ENCODE peak calls at places on chromosome 7, in seven cellular contexts. Q is Peyer's patch, M is adrenal gland, Z is IMR-90, K is ovary, T is stomach, I is right lobe of liver. N is an unnamed sample.

GRCh38 chr7:2520131-2520807 is 695 bp downstream of the LFNG start:
- DNase-seq in T (no peak), Q (peak; percentile 80), I (no peak), Z (no peak), M (no peak), K (no peak), N (no peak)

GRCh38 chr7:104894998-104895850 is 118.8 kb upstream of the KMT2E start:
- DNase-seq in Q (no peak), M (no peak), I (no peak), K (no peak), Z (no peak), T (no peak), N (no peak)

GRCh38 chr7:128713794-128714193 is 25.4 kb upstream of the CALU start:
- DNase-seq in I (no peak), K (no peak), Z (peak; percentile 11), M (no peak), Q (no peak), T (no peak), N (no peak)

GRCh38 chr7:11290859-11291258 is 317.2 kb downstream of the PHF14 start:
- DNase-seq in I (no peak), M (no peak), K (no peak), Q (no peak), T (no peak), Z (no peak), N (no peak)

GRCh38 chr7:65251851-65252620 is 121.6 kb upstream of the ZNF92 start:
- DNase-seq in I (peak; percentile 47), M (peak; percentile 48), Q (no peak), K (peak; percentile 46), T (peak; percentile 56), Z (peak; percentile 19), N (peak; percentile 14)

GRCh38 chr7:139358541-139359365 is 941 bp upstream of the LUC7L2 start:
- DNase-seq in M (no peak), T (no peak), I (peak; percentile 24), K (no peak), Q (peak; percentile 87), Z (peak; percentile 33), N (peak; percentile 64)

GRCh38 chr7:135204271-135204872 is 7.0 kb downstream of the WDR91 start:
- DNase-seq in K (peak; percentile 56), I (no peak), Q (no peak), Z (peak; percentile 93), T (no peak), M (no peak), N (no peak)

GRCh38 chr7:11182736-11183135 is 209.1 kb downstream of the PHF14 start:
- DNase-seq in Z (peak; percentile 36), K (no peak), I (no peak), T (no peak), M (no peak), Q (no peak), N (no peak)

GRCh38 chr7:127383123-127383835 is 9.2 kb downstream of the ZNF800 start:
- DNase-seq in Q (no peak), T (no peak), M (no peak), K (no peak), I (no peak), Z (peak; percentile 32), N (no peak)

GRCh38 chr7:20238754-20239324 is 21.7 kb upstream of the MACC1 start:
- DNase-seq in Q (peak; percentile 66), I (peak; percentile 35), Z (no peak), T (peak; percentile 43), M (no peak), K (no peak), N (no peak)

GRCh38 chr7:136533732-136534131 is 334.7 kb upstream of the CHRM2 start:
- DNase-seq in Z (no peak), Q (no peak), K (no peak), I (no peak), T (no peak), M (no peak), N (no peak)

GRCh38 chr7:191105-192034 is 1.0 kb upstream of the FAM20C start:
- DNase-seq in K (peak; percentile 51), T (no peak), M (peak; percentile 48), Z (peak; percentile 92), I (no peak), Q (no peak), N (peak; percentile 26)

GRCh38 chr7:41187322-41187721 is 515.6 kb downstream of the INHBA start:
- DNase-seq in M (no peak), K (no peak), Z (no peak), Q (no peak), I (no peak), T (no peak), N (no peak)

GRCh38 chr7:40544932-40545331 is 410.1 kb downstream of the SUGCT start:
- DNase-seq in I (no peak), M (no peak), Z (peak; percentile 56), K (no peak), Q (no peak), T (no peak), N (no peak)

GRCh38 chr7:115032986-115033385 is 111.1 kb downstream of the MDFIC start:
- DNase-seq in K (no peak), Z (no peak), M (no peak), Q (no peak), I (no peak), T (no peak), N (no peak)

GRCh38 chr7:100019908-100020307 is 4.5 kb downstream of the ZKSCAN1 start:
- DNase-seq in K (no peak), T (no peak), I (no peak), Z (no peak), Q (no peak), M (no peak), N (no peak)

GRCh38 chr7:100873599-100874299 is 1.2 kb upstream of the SRRT start:
- DNase-seq in I (no peak), Q (no peak), T (no peak), K (no peak), M (no peak), Z (no peak), N (no peak)

GRCh38 chr7:128672927-128673517 is 930 bp downstream of the GARIN1A start:
- DNase-seq in K (no peak), T (no peak), I (no peak), Q (no peak), M (peak; percentile 26), Z (peak; percentile 24), N (no peak)

GRCh38 chr7:36707922-36708321 is 16.4 kb downstream of the AOAH start:
- DNase-seq in I (no peak), K (no peak), Z (no peak), Q (no peak), T (no peak), M (no peak), N (no peak)

GRCh38 chr7:11727864-11728263 is 104.1 kb downstream of the THSD7A start:
- DNase-seq in Z (no peak), Q (no peak), M (no peak), T (no peak), I (no peak), K (no peak), N (no peak)

GRCh38 chr7:73367006-73367405 is 39.0 kb downstream of the FKBP6 start:
- DNase-seq in M (no peak), Z (no peak), K (no peak), T (no peak), I (no peak), Q (no peak), N (no peak)

GRCh38 chr7:111092406-111093160 is 1.7 kb downstream of the LRRN3 start:
- DNase-seq in M (no peak), K (no peak), T (no peak), Z (no peak), I (no peak), Q (no peak), N (no peak)

GRCh38 chr7:88184848-88185304 is 35.0 kb downstream of the SRI start:
- DNase-seq in Z (peak; percentile 12), I (no peak), K (no peak), T (no peak), Q (no peak), M (peak; percentile 28), N (no peak)

GRCh38 chr7:157020514-157021070 is 10.1 kb upstream of the MNX1 start:
- DNase-seq in Q (peak; percentile 18), Z (no peak), K (no peak), I (no peak), M (no peak), T (no peak), N (no peak)

GRCh38 chr7:46900312-46901263 is 681.3 kb downstream of the TNS3 start:
- DNase-seq in Q (no peak), K (no peak), I (no peak), Z (peak; percentile 15), T (no peak), M (no peak), N (peak; percentile 48)

DNA sequence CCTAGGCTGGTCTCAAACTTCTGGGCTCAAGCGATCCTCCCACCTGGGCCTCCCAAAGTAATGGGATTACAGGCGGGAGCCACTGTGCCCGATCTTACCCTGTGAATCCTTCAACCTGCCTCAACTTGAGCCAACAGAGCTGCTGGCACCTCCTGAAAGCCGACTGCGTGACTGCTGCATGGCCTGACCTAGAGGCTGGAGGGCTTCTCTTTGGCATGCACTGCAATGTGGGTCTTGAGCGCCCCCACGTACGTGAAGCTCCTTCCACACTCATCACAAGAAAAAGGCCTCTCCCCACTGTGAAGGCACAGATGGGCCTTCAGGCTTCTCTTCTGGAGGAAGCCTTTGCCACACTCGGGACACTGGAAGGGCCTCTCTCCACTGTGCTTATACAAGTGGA is 12.9 kb upstream of the ZNF786 start:
- DNase-seq in T (no peak), M (no peak), Q (no peak), Z (no peak), K (no peak), I (no peak), N (no peak)
- H3K27ac ChIP-seq in T (no peak overlapping the region), M (no peak overlapping the region), Q (no peak overlapping the region), Z (no peak overlapping the region), K (no peak overlapping the region), I (no peak overlapping the region), N (no peak overlapping the region)

GRCh38 chr7:155363146-155363539 is 65.5 kb downstream of the INSIG1 start:
- DNase-seq in K (no peak), T (no peak), Z (no peak), I (no peak), Q (no peak), M (no peak), N (no peak)
- H3K4me3 ChIP-seq in K (no peak overlapping the region), T (no peak overlapping the region), Z (no peak overlapping the region), I (no peak overlapping the region), Q (no peak overlapping the region), M (no peak overlapping the region), N (no peak overlapping the region)

GRCh38 chr7:44965441-44965903 is 13.3 kb downstream of the MYO1G start:
- DNase-seq in Q (no peak), I (no peak), T (no peak), K (peak; percentile 10), M (no peak), Z (no peak), N (no peak)
- TF ChIP-seq POLR2A in Q (no peak), I (no peak), T (no peak), K (no peak), M (no peak), Z (no peak), N (no peak)

GRCh38 chr7:143391462-143392404 is 10.6 kb downstream of the ZYX start:
- DNase-seq in Z (peak; percentile 85), M (peak; percentile 49), I (peak; percentile 55), K (peak; percentile 66), Q (peak; percentile 64), T (peak; percentile 60), N (no peak)
- H3K27ac ChIP-seq in Z (peak overlapping the region; percentile 45), M (no peak overlapping the region), I (peak overlapping the region; percentile 51), K (peak overlapping the region; percentile 73), Q (peak overlapping the region; percentile 69), T (peak overlapping the region; percentile 81), N (peak overlapping the region; percentile 65)

N was measured in prostate gland.